ENCODE peak calls at places on chromosomes 6 and 20, in four cellular contexts. V is hepatocyte, U is Panc1, O is HepG2. L is an unnamed sample.

GRCh38 chr6:90180526-90180925 is 116.1 kb downstream of the BACH2 start:
- DNase-seq in V (no peak), U (no peak), O (no peak), L (no peak)

GRCh38 chr20:25288291-25289181 is 40.7 kb downstream of the PYGB start:
- DNase-seq in V (no peak), O (no peak), U (no peak), L (no peak)

GRCh38 chr6:11008821-11009220 is 35.3 kb downstream of the ELOVL2 start:
- DNase-seq in O (no peak), U (no peak), V (no peak), L (no peak)

GRCh38 chr20:62381202-62381797 is 5.6 kb upstream of the RPS21 start:
- DNase-seq in U (no peak), V (no peak), O (no peak), L (no peak)

GRCh38 chr20:13525225-13525940 is 113.3 kb downstream of the TASP1 start:
- DNase-seq in V (no peak), U (no peak), O (peak; percentile 68), L (no peak)

GRCh38 chr6:132140150-132140549 is 189.0 kb upstream of the CCN2 start:
- DNase-seq in V (no peak), O (no peak), U (no peak), L (no peak)

GRCh38 chr6:7471171-7471570 is 70.3 kb upstream of the DSP start:
- DNase-seq in V (no peak), U (no peak), O (no peak), L (no peak)

GRCh38 chr20:53937929-53938367 is 132.4 kb downstream of the BCAS1 start:
- DNase-seq in O (peak; percentile 45), V (no peak), U (no peak), L (no peak)

GRCh38 chr6:150068173-150068785 is 642 bp downstream of the ULBP3 start:
- DNase-seq in U (no peak), O (no peak), V (no peak), L (no peak)

GRCh38 chr6:110826236-110827129 is 11.2 kb upstream of the CDK19 start:
- DNase-seq in V (peak; percentile 7), O (no peak), U (no peak), L (no peak)

GRCh38 chr6:5095236-5095635 is 10.1 kb downstream of the PPP1R3G start:
- DNase-seq in U (no peak), O (no peak), V (no peak), L (no peak)

GRCh38 chr6:166351715-166352285 is 9.5 kb upstream of the SFT2D1 start:
- DNase-seq in V (peak; percentile 53), O (peak; percentile 21), U (no peak), L (peak; percentile 74)

GRCh38 chr6:168637853-168638252 is 196.9 kb downstream of the SMOC2 start:
- DNase-seq in O (no peak), U (no peak), V (no peak), L (peak; percentile 82)

GRCh38 chr6:72522735-72523141 is 99.1 kb upstream of the KCNQ5 start:
- DNase-seq in O (peak; percentile 9), U (no peak), V (peak; percentile 8), L (no peak)

GRCh38 chr20:37543828-37544227 is 16.2 kb upstream of the BLCAP start:
- DNase-seq in U (no peak), V (peak; percentile 71), O (peak; percentile 70), L (no peak)

GRCh38 chr6:146358341-146359046 is 185.1 kb upstream of the RAB32 start:
- DNase-seq in U (no peak), V (no peak), O (no peak), L (no peak)

GRCh38 chr6:142693446-142693845 is 251.5 kb downstream of the HIVEP2 start:
- DNase-seq in O (no peak), V (no peak), U (no peak), L (no peak)

GRCh38 chr6:122789078-122789861 is at the start of gene SMPDL3A:
- DNase-seq in V (peak; percentile 87), O (peak; percentile 76), U (peak; percentile 72), L (peak; percentile 88)

GRCh38 chr20:53975761-53976160 is 94.6 kb downstream of the BCAS1 start:
- DNase-seq in U (no peak), O (peak; percentile 51), V (no peak), L (no peak)

GRCh38 chr20:62516345-62516744 is 40.5 kb upstream of the GATA5 start:
- DNase-seq in O (peak; percentile 57), U (no peak), V (no peak), L (no peak)

GRCh38 chr6:75268988-75269354 is 15.6 kb downstream of the TMEM30A start:
- DNase-seq in U (no peak), V (no peak), O (no peak), L (no peak)

GRCh38 chr6:68655028-68655427 is 19.9 kb downstream of the ADGRB3 start:
- DNase-seq in O (no peak), V (no peak), U (no peak), L (no peak)

GRCh38 chr6:163356324-163356723 is 58.2 kb upstream of the QKI start:
- DNase-seq in V (no peak), U (no peak), O (no peak), L (peak; percentile 21)

GRCh38 chr6:100490065-100490464 is 25.3 kb upstream of the SIM1 start:
- DNase-seq in O (no peak), U (no peak), V (no peak), L (no peak)

GRCh38 chr6:29925341-29926080 is 16.8 kb upstream of the HLA-A start:
- DNase-seq in V (no peak), O (no peak), U (no peak), L (no peak)

GRCh38 chr20:51486197-51487005 is 56.1 kb downstream of the NFATC2 start:
- DNase-seq in V (no peak), U (no peak), O (no peak), L (no peak)

GRCh38 chr6:136774228-136775041 is 17.8 kb downstream of the MAP3K5 start:
- DNase-seq in U (no peak), O (no peak), V (no peak), L (no peak)

GRCh38 chr6:41100871-41101287 is 28.1 kb downstream of the NFYA start:
- DNase-seq in U (no peak), V (no peak), O (no peak), L (no peak)

GRCh38 chr20:37915434-37915787 is 12.5 kb downstream of the VSTM2L start:
- DNase-seq in V (no peak), U (no peak), O (no peak), L (no peak)

GRCh38 chr20:760751-761417 is 7.4 kb downstream of the SLC52A3 start:
- DNase-seq in U (no peak), O (peak; percentile 52), V (peak; percentile 70), L (no peak)

GRCh38 chr6:21722488-21722887 is 128.9 kb downstream of the SOX4 start:
- DNase-seq in V (no peak), U (no peak), O (no peak), L (no peak)

GRCh38 chr6:164303092-164304007 is 888.8 kb downstream of the QKI start:
- DNase-seq in O (no peak), U (no peak), V (no peak), L (no peak)

GRCh38 chr6:27472182-27472616 is 706 bp downstream of the ZNF184 start:
- DNase-seq in U (peak; percentile 85), O (peak; percentile 62), V (peak; percentile 76), L (peak; percentile 80)

GRCh38 chr6:41371461-41371991 is 36.1 kb downstream of the NCR2 start:
- DNase-seq in U (no peak), V (peak; percentile 84), O (no peak), L (peak; percentile 49)

GRCh38 chr20:618980-619379 is 8.9 kb upstream of the TCF15 start:
- DNase-seq in U (no peak), V (no peak), O (peak; percentile 81), L (no peak)

GRCh38 chr6:88157106-88157505 is 9.0 kb downstream of the CNR1 start:
- DNase-seq in O (no peak), U (no peak), V (no peak), L (no peak)
- H3K27ac ChIP-seq in O (no peak overlapping the region), U (no peak overlapping the region), V (no peak overlapping the region), L (no peak overlapping the region)

GRCh38 chr20:32155017-32155965 is 45.8 kb downstream of the TM9SF4 start:
- DNase-seq in V (peak; percentile 71), O (peak; percentile 67), U (peak; percentile 70), L (peak; percentile 67)
- TF ChIP-seq CTCF in V (peak; percentile 54), O (peak; percentile 90), U (no peak), L (no peak)

DNA sequence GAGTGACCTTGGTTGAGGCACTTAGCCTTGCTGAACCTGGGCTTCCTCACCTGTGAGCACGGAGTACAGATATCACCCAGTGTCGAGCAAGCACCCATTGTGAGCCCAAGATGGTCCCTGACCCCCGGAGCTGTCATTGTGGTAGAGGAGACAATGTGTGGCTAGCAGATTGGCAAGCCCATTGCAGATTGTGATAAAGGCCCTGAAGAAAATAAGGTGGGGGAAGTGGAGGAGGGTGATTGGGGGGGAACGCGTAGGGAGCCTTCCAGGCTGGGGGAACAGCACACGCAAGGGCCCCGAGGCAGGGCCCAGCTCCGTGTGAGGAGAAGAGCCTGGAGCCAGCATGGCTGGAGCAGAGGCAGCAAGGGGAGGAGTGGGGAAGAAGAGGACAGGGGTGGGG is 6.8 kb downstream of the CEBPB start:
- DNase-seq in O (no peak), U (no peak), V (no peak), L (no peak)
- H3K4me1 ChIP-seq in O (peaks cover 39% of the 10 kb centered on the region), U (peaks cover 30% of the 10 kb centered on the region), V (peaks cover 17% of the 10 kb centered on the region), L (no peaks in the 10 kb centered on the region)

GRCh38 chr6:83138118-83138722 is 54.8 kb downstream of the PGM3 start:
- DNase-seq in O (no peak), U (no peak), V (peak; percentile 7), L (no peak)
- H3K27ac ChIP-seq in O (no peak overlapping the region), U (no peak overlapping the region), V (peak overlapping the region; percentile 3), L (no peak overlapping the region)

GRCh38 chr6:84424956-84425355 is 197.5 kb upstream of the CEP162 start:
- DNase-seq in V (no peak), U (no peak), O (no peak), L (no peak)

GRCh38 chr6:84426002-84426705 is 198.7 kb upstream of the CEP162 start:
- DNase-seq in V (no peak), U (no peak), O (no peak), L (no peak)

GRCh38 chr6:84422380-84422968 is 195.0 kb upstream of the CEP162 start:
- DNase-seq in U (peak; percentile 17), O (peak; percentile 16), V (peak; percentile 75), L (peak; percentile 20)

GRCh38 chr6:84432616-84433015 is 205.2 kb upstream of the CEP162 start:
- DNase-seq in O (no peak), V (peak; percentile 32), U (no peak), L (no peak)

GRCh38 chr6:84428300-84428907 is 201.0 kb upstream of the CEP162 start:
- DNase-seq in V (peak; percentile 76), O (peak; percentile 16), U (peak; percentile 28), L (peak; percentile 21)
- TF ChIP-seq CTCF in V (peak; percentile 93), O (peak; percentile 70), U (peak; percentile 82), L (peak; percentile 45)